ENCODE peak calls at places on chromosomes 16 and 17, in eight cellular contexts. G, E, W, V, L, Z, Q and P are unnamed samples. For H3K4me1, the result is how much of the 10 kb centered on the place peaks cover.

GRCh38 chr17:47735536-47736011 is 2.5 kb downstream of the TBX21 start:
- DNase-seq in G (no peak), E (no peak), W (no peak), V (peak), L (no peak), Z (no peak), Q (no peak), P (no peak)

GRCh38 chr17:9648521-9649110 is 3.3 kb downstream of the USP43 start:
- DNase-seq in G (no peak), E (no peak), W (peak), V (no peak), L (no peak), Z (no peak), Q (no peak), P (no peak)

GRCh38 chr16:70267516-70267915 is 15.8 kb upstream of the EXOSC6 start:
- DNase-seq in G (no peak), E (peak), W (peak), V (peak), L (peak), Z (no peak), Q (no peak), P (peak)

GRCh38 chr16:5328546-5328945 is 231.0 kb upstream of the EEF2KMT start:
- DNase-seq in G (no peak), E (no peak), W (no peak), V (no peak), L (peak), Z (no peak), Q (no peak), P (no peak)

GRCh38 chr16:74030000-74030399 is 266.6 kb upstream of the PSMD7 start:
- DNase-seq in G (no peak), E (no peak), W (no peak), V (no peak), L (no peak), Z (no peak), Q (no peak), P (no peak)

GRCh38 chr17:17725853-17726720 is 44.8 kb downstream of the RAI1 start:
- DNase-seq in G (no peak), E (no peak), W (no peak), V (no peak), L (no peak), Z (no peak), Q (no peak), P (no peak)

GRCh38 chr16:23962001-23962400 is 126.2 kb downstream of the PRKCB start:
- DNase-seq in G (no peak), E (no peak), W (no peak), V (no peak), L (no peak), Z (no peak), Q (no peak), P (no peak)

GRCh38 chr16:19432429-19432828 is 14.7 kb downstream of the TMC5 start:
- DNase-seq in G (no peak), E (peak), W (peak), V (no peak), L (peak), Z (no peak), Q (peak), P (no peak)

GRCh38 chr17:40958086-40958953 is 8.4 kb downstream of the KRT39 start:
- DNase-seq in G (no peak), E (peak), W (no peak), V (no peak), L (no peak), Z (no peak), Q (no peak), P (no peak)

GRCh38 chr17:34076743-34077631 is 178.1 kb upstream of the CCL2 start:
- DNase-seq in G (no peak), E (peak), W (no peak), V (no peak), L (no peak), Z (no peak), Q (no peak), P (no peak)

GRCh38 chr17:18238299-18238698 is 12.9 kb downstream of the LLGL1 start:
- DNase-seq in G (peak), E (no peak), W (no peak), V (no peak), L (no peak), Z (no peak), Q (no peak), P (no peak)

GRCh38 chr17:7346761-7347614 is 5.0 kb upstream of the KCTD11 start:
- DNase-seq in G (peak), E (no peak), W (no peak), V (no peak), L (no peak), Z (no peak), Q (no peak), P (no peak)

GRCh38 chr17:5785343-5785742 is 201.0 kb upstream of the NLRP1 start:
- DNase-seq in G (no peak), E (no peak), W (no peak), V (no peak), L (no peak), Z (no peak), Q (no peak), P (no peak)

GRCh38 chr17:73720187-73720834 is 76.1 kb upstream of the SDK2 start:
- DNase-seq in G (peak), E (no peak), W (no peak), V (no peak), L (no peak), Z (no peak), Q (no peak), P (no peak)

GRCh38 chr17:68396795-68397536 is 60.3 kb downstream of the WIPI1 start:
- DNase-seq in G (no peak), E (no peak), W (no peak), V (peak), L (no peak), Z (no peak), Q (no peak), P (no peak)

GRCh38 chr16:23785842-23786241 is 31.0 kb downstream of the CHP2 start:
- DNase-seq in G (no peak), E (no peak), W (no peak), V (no peak), L (no peak), Z (no peak), Q (no peak), P (no peak)

GRCh38 chr16:13994239-13995106 is 74.5 kb downstream of the ERCC4 start:
- DNase-seq in G (no peak), E (no peak), W (no peak), V (no peak), L (no peak), Z (no peak), Q (no peak), P (no peak)

GRCh38 chr16:84314373-84314772 is 19.7 kb downstream of the WFDC1 start:
- DNase-seq in G (no peak), E (no peak), W (no peak), V (peak), L (no peak), Z (no peak), Q (no peak), P (no peak)

GRCh38 chr17:65547253-65547670 is 14.2 kb downstream of the AXIN2 start:
- DNase-seq in G (no peak), E (peak), W (no peak), V (peak), L (no peak), Z (peak), Q (no peak), P (peak)

GRCh38 chr17:39237586-39237985 is 11.8 kb upstream of the STAC2 start:
- DNase-seq in G (no peak), E (no peak), W (no peak), V (no peak), L (no peak), Z (no peak), Q (no peak), P (no peak)

GRCh38 chr16:25434061-25434460 is 176.4 kb upstream of the ZKSCAN2 start:
- DNase-seq in G (no peak), E (no peak), W (no peak), V (no peak), L (no peak), Z (no peak), Q (no peak), P (no peak)

GRCh38 chr16:72189865-72190371 is 18.0 kb upstream of the PMFBP1 start:
- DNase-seq in G (no peak), E (peak), W (no peak), V (no peak), L (peak), Z (no peak), Q (no peak), P (peak)

GRCh38 chr16:31135535-31136286 is at the start of gene PRSS8:
- DNase-seq in G (peak), E (peak), W (no peak), V (no peak), L (peak), Z (peak), Q (peak), P (peak)

GRCh38 chr16:73228649-73229048 is 180.7 kb upstream of the ZFHX3 start:
- DNase-seq in G (no peak), E (no peak), W (no peak), V (peak), L (no peak), Z (no peak), Q (no peak), P (no peak)

DNA sequence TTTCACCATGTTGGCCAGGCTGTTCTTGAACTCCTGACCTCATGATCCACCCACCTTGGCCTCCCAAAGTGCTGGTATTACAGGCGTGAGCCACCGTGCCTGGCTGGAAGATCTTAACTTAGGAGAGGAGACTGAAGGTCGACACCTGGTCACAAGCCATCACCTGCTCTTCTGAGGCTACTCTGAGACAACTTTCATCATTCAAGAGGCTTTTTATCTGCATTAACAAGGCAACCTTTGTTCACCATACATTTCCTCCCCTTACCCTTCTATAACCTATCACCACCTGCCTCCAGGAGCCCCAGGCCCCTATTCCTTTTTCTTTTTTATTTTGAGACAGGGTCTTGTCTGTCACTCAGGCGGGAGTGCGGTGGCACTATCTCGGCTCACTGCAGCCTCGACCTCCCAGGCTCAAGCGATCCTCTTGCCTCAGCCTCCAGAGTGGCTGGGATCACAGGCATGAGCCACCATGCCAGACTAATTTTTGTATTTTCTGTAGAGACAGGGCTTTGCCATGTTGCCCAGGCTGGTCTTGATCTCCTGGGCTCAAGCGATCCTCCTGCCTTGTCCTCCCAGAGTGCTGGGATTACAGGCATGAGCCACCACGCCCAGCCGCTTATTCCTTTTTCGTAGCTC is 6.2 kb downstream of the LITAF start:
- DNase-seq in G (no peak), E (no peak), W (no peak), V (no peak), L (no peak), Z (no peak), Q (no peak), P (no peak)
- H3K4me1 ChIP-seq in G (under half), E (under half), W (half or more), V (under half), L (under half), Z (under half), Q (under half), P (under half)

GRCh38 chr17:82080789-82081464 is 15.3 kb upstream of the DUS1L start:
- DNase-seq in G (peak), E (no peak), W (no peak), V (no peak), L (no peak), Z (no peak), Q (no peak), P (no peak)
- TF ChIP-seq POLR2A in G (no peak), E (no peak), W (no peak), V (no peak), L (peak), Z (no peak), Q (no peak), P (no peak)

GRCh38 chr17:63445065-63445464 is 1.0 kb downstream of the CYB561 start:
- DNase-seq in G (no peak), E (no peak), W (no peak), V (no peak), L (no peak), Z (no peak), Q (no peak), P (no peak)
- H3K4me3 ChIP-seq in G (peak), E (peak), W (peak), V (peak), L (peak), Z (peak), Q (peak), P (no peak)

GRCh38 chr16:85640606-85641005 is 27.5 kb downstream of the GSE1 start:
- DNase-seq in G (peak), E (no peak), W (no peak), V (no peak), L (no peak), Z (no peak), Q (no peak), P (no peak)

GRCh38 chr16:85640254-85640558 is 27.1 kb downstream of the GSE1 start:
- DNase-seq in G (peak), E (no peak), W (no peak), V (no peak), L (no peak), Z (no peak), Q (no peak), P (no peak)

GRCh38 chr16:85638695-85639409 is 25.7 kb downstream of the GSE1 start:
- DNase-seq in G (peak), E (peak), W (no peak), V (no peak), L (no peak), Z (no peak), Q (no peak), P (peak)

GRCh38 chr16:85638248-85638647 is 25.1 kb downstream of the GSE1 start:
- DNase-seq in G (peak), E (no peak), W (no peak), V (no peak), L (no peak), Z (no peak), Q (no peak), P (no peak)

GRCh38 chr16:85639529-85640253 is 26.6 kb downstream of the GSE1 start:
- DNase-seq in G (peak), E (peak), W (no peak), V (peak), L (no peak), Z (no peak), Q (peak), P (peak)
- H3K4me1 ChIP-seq in G (under half), E (half or more), W (under half), V (half or more), L (half or more), Z (under half), Q (under half), P (half or more)

GRCh38 chr16:86772671-86773338 is 194.5 kb downstream of the FOXL1 start:
- DNase-seq in G (no peak), E (no peak), W (no peak), V (peak), L (no peak), Z (no peak), Q (peak), P (no peak)
- TF ChIP-seq POLR2A in G (no peak), E (no peak), W (no peak), V (no peak), L (no peak), Z (no peak), Q (no peak), P (no peak)

DNA sequence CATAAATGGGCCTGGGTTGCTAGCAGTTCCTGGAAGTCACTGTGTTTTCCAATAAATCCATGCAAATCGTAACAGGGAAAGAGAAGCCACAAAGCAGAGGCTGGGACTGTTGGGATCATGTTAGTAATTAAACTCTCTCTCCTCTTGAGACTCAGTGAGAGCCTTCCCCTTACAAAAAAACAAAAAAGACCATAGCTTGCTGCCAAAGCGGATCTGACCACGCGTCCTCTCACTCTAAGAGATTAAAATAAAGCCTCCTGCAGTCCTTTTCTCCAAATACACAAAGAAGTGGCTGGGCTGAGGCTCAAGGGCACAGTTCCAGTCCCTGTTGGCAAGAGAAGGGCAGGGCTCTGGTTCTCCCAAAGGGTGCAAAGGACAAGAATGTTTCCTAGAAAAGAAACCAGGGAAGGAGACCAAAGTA is 38.5 kb downstream of the PIGL start:
- DNase-seq in G (no peak), E (peak), W (no peak), V (peak), L (no peak), Z (peak), Q (no peak), P (peak)
- H3K4me3 ChIP-seq in G (no peak), E (no peak), W (no peak), V (peak), L (no peak), Z (no peak), Q (no peak), P (no peak)

GRCh38 chr17:77092025-77092424 is 48.7 kb upstream of the SEC14L1 start:
- DNase-seq in G (no peak), E (no peak), W (no peak), V (no peak), L (no peak), Z (no peak), Q (no peak), P (no peak)
- H3K4me1 ChIP-seq in G (under half), E (under half), W (under half), V (under half), L (under half), Z (under half), Q (under half), P (under half)

GRCh38 chr17:79038545-79039135 is 14.7 kb downstream of the C1QTNF1 start:
- DNase-seq in G (no peak), E (peak), W (peak), V (peak), L (no peak), Z (peak), Q (no peak), P (peak)
- TF ChIP-seq POLR2A in G (no peak), E (no peak), W (no peak), V (no peak), L (no peak), Z (no peak), Q (no peak), P (peak)

GRCh38 chr17:412211-413015 is 59.8 kb upstream of the RPH3AL start:
- DNase-seq in G (no peak), E (peak), W (peak), V (no peak), L (peak), Z (peak), Q (peak), P (peak)
- H3K4me3 ChIP-seq in G (peak), E (no peak), W (no peak), V (no peak), L (no peak), Z (no peak), Q (no peak), P (no peak)